ENCODE peak calls at places on chromosome 17, in eight cellular contexts. One of them, this sample, is unnamed.
A peak's percentile ranks its signal among the peaks of the same experiment; 100 is the strongest.

GRCh38 chr17:45341389-45342158 is 24.8 kb upstream of the MAP3K14 start:
- DNase-seq in AG09319: peak; percentile 85
- DNase-seq in MM.1S: no peak
- DNase-seq in prostate gland: no peak
- DNase-seq in OCI-LY7: no peak
- DNase-seq in right lobe of liver: peak; percentile 69
- DNase-seq in lower leg skin: peak; percentile 87
- DNase-seq in choroid plexus epithelial cell: peak; percentile 93
- DNase-seq in this sample: no peak

GRCh38 chr17:285751-286422 is 66.7 kb downstream of the RPH3AL start:
- DNase-seq in lower leg skin: peak; percentile 70
- DNase-seq in right lobe of liver: peak; percentile 13
- DNase-seq in MM.1S: no peak
- DNase-seq in prostate gland: no peak
- DNase-seq in OCI-LY7: no peak
- DNase-seq in choroid plexus epithelial cell: no peak
- DNase-seq in AG09319: no peak
- DNase-seq in this sample: no peak

GRCh38 chr17:5011928-5012327 is 14.2 kb downstream of the KIF1C start:
- DNase-seq in OCI-LY7: no peak
- DNase-seq in AG09319: no peak
- DNase-seq in MM.1S: no peak
- DNase-seq in lower leg skin: no peak
- DNase-seq in choroid plexus epithelial cell: peak; percentile 79
- DNase-seq in prostate gland: no peak
- DNase-seq in right lobe of liver: no peak
- DNase-seq in this sample: peak; percentile 57

GRCh38 chr17:57366558-57367351 is 110.4 kb downstream of the MSI2 start:
- DNase-seq in OCI-LY7: peak; percentile 38
- DNase-seq in AG09319: no peak
- DNase-seq in lower leg skin: no peak
- DNase-seq in choroid plexus epithelial cell: no peak
- DNase-seq in prostate gland: no peak
- DNase-seq in right lobe of liver: peak; percentile 37
- DNase-seq in MM.1S: no peak
- DNase-seq in this sample: no peak

GRCh38 chr17:65595071-65595655 is 33.7 kb upstream of the AXIN2 start:
- DNase-seq in OCI-LY7: no peak
- DNase-seq in right lobe of liver: no peak
- DNase-seq in lower leg skin: no peak
- DNase-seq in MM.1S: no peak
- DNase-seq in AG09319: no peak
- DNase-seq in prostate gland: no peak
- DNase-seq in choroid plexus epithelial cell: peak; percentile 13
- DNase-seq in this sample: no peak

GRCh38 chr17:7043544-7044268 is at the start of gene SLC16A11:
- DNase-seq in prostate gland: no peak
- DNase-seq in lower leg skin: peak; percentile 91
- DNase-seq in right lobe of liver: peak; percentile 57
- DNase-seq in MM.1S: peak; percentile 4
- DNase-seq in choroid plexus epithelial cell: peak; percentile 84
- DNase-seq in AG09319: no peak
- DNase-seq in OCI-LY7: no peak
- DNase-seq in this sample: peak; percentile 59

GRCh38 chr17:62109378-62109902 is 44.4 kb upstream of the MED13 start:
- DNase-seq in AG09319: peak; percentile 56
- DNase-seq in MM.1S: peak; percentile 92
- DNase-seq in right lobe of liver: peak; percentile 78
- DNase-seq in OCI-LY7: peak; percentile 72
- DNase-seq in prostate gland: no peak
- DNase-seq in lower leg skin: peak; percentile 25
- DNase-seq in choroid plexus epithelial cell: peak; percentile 86
- DNase-seq in this sample: peak; percentile 80

GRCh38 chr17:31371511-31372097 is 19.9 kb upstream of the RAB11FIP4 start:
- DNase-seq in lower leg skin: no peak
- DNase-seq in right lobe of liver: no peak
- DNase-seq in prostate gland: no peak
- DNase-seq in choroid plexus epithelial cell: peak; percentile 83
- DNase-seq in OCI-LY7: no peak
- DNase-seq in AG09319: no peak
- DNase-seq in MM.1S: peak; percentile 72
- DNase-seq in this sample: no peak

GRCh38 chr17:50219939-50220465 is 18.6 kb upstream of the COL1A1 start:
- DNase-seq in choroid plexus epithelial cell: peak; percentile 85
- DNase-seq in prostate gland: no peak
- DNase-seq in lower leg skin: no peak
- DNase-seq in MM.1S: no peak
- DNase-seq in right lobe of liver: no peak
- DNase-seq in OCI-LY7: no peak
- DNase-seq in AG09319: no peak
- DNase-seq in this sample: no peak

GRCh38 chr17:57517216-57517518 is 227.9 kb downstream of the CCDC182 start:
- DNase-seq in MM.1S: no peak
- DNase-seq in right lobe of liver: no peak
- DNase-seq in OCI-LY7: no peak
- DNase-seq in AG09319: no peak
- DNase-seq in lower leg skin: no peak
- DNase-seq in choroid plexus epithelial cell: no peak
- DNase-seq in prostate gland: no peak
- DNase-seq in this sample: no peak

GRCh38 chr17:2195729-2196128 is 107.9 kb downstream of the SMG6 start:
- DNase-seq in MM.1S: no peak
- DNase-seq in choroid plexus epithelial cell: no peak
- DNase-seq in OCI-LY7: no peak
- DNase-seq in right lobe of liver: no peak
- DNase-seq in prostate gland: no peak
- DNase-seq in AG09319: no peak
- DNase-seq in lower leg skin: no peak
- DNase-seq in this sample: peak; percentile 81

GRCh38 chr17:32569171-32570080 is 82.6 kb downstream of the CDK5R1 start:
- DNase-seq in lower leg skin: no peak
- DNase-seq in prostate gland: no peak
- DNase-seq in AG09319: no peak
- DNase-seq in OCI-LY7: no peak
- DNase-seq in choroid plexus epithelial cell: no peak
- DNase-seq in MM.1S: no peak
- DNase-seq in right lobe of liver: no peak
- DNase-seq in this sample: peak; percentile 18

GRCh38 chr17:1588781-1589585 is 26.4 kb upstream of the PITPNA start:
- DNase-seq in OCI-LY7: no peak
- DNase-seq in AG09319: no peak
- DNase-seq in right lobe of liver: peak; percentile 34
- DNase-seq in prostate gland: no peak
- DNase-seq in MM.1S: no peak
- DNase-seq in lower leg skin: no peak
- DNase-seq in choroid plexus epithelial cell: peak; percentile 82
- DNase-seq in this sample: no peak

GRCh38 chr17:246851-247421 is 65.5 kb upstream of the DOC2B start:
- DNase-seq in prostate gland: no peak
- DNase-seq in OCI-LY7: no peak
- DNase-seq in right lobe of liver: no peak
- DNase-seq in MM.1S: no peak
- DNase-seq in AG09319: no peak
- DNase-seq in lower leg skin: peak; percentile 68
- DNase-seq in choroid plexus epithelial cell: no peak
- DNase-seq in this sample: no peak

GRCh38 chr17:4533522-4534502 is 21.4 kb downstream of the MYBBP1A start:
- DNase-seq in prostate gland: no peak
- DNase-seq in AG09319: no peak
- DNase-seq in lower leg skin: no peak
- DNase-seq in choroid plexus epithelial cell: no peak
- DNase-seq in OCI-LY7: no peak
- DNase-seq in MM.1S: no peak
- DNase-seq in right lobe of liver: peak; percentile 65
- DNase-seq in this sample: peak; percentile 18

GRCh38 chr17:45225964-45226530 is 4.4 kb downstream of the FMNL1 start:
- DNase-seq in prostate gland: no peak
- DNase-seq in right lobe of liver: peak; percentile 81
- DNase-seq in choroid plexus epithelial cell: peak; percentile 35
- DNase-seq in lower leg skin: peak; percentile 95
- DNase-seq in OCI-LY7: peak; percentile 98
- DNase-seq in AG09319: no peak
- DNase-seq in MM.1S: peak; percentile 96
- DNase-seq in this sample: peak; percentile 99

DNA sequence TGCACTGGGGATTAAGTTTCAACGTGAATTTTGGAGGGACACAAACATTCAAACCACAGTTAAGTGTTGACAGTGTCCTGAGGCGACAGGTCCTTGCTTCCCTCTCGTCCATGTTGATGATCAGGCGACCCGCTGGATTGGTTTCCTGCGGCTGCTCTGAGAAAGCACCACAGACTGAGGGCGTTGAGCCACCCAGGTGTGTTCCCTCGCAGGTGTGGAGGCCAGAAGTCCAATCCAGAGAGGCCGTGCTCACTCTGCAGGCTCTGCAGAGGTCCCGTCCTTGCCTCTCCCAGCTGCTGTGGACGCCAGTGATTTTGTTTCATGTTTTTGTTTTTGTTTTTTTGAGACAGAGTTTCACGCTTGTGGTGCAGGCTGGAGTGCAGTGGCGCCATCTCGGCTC is 22.4 kb upstream of the CBX2 start:
- DNase-seq in MM.1S: no peak
- DNase-seq in prostate gland: no peak
- DNase-seq in lower leg skin: no peak
- DNase-seq in right lobe of liver: no peak
- DNase-seq in choroid plexus epithelial cell: no peak
- DNase-seq in OCI-LY7: no peak
- DNase-seq in AG09319: no peak
- DNase-seq in this sample: no peak
- TF ChIP-seq CTCF in MM.1S: no peak
- TF ChIP-seq CTCF in prostate gland: no peak
- TF ChIP-seq CTCF in lower leg skin: no peak
- TF ChIP-seq CTCF in right lobe of liver: no peak
- TF ChIP-seq CTCF in choroid plexus epithelial cell: no peak
- TF ChIP-seq CTCF in OCI-LY7: no peak
- TF ChIP-seq CTCF in AG09319: no peak
- TF ChIP-seq CTCF in this sample: no peak

GRCh38 chr17:73423159-73423715 is 111.4 kb upstream of the CDC42EP4 start:
- DNase-seq in OCI-LY7: no peak
- DNase-seq in right lobe of liver: no peak
- DNase-seq in prostate gland: no peak
- DNase-seq in choroid plexus epithelial cell: no peak
- DNase-seq in AG09319: no peak
- DNase-seq in MM.1S: no peak
- DNase-seq in lower leg skin: no peak
- DNase-seq in this sample: no peak

GRCh38 chr17:73419051-73419450 is 107.2 kb upstream of the CDC42EP4 start:
- DNase-seq in prostate gland: no peak
- DNase-seq in OCI-LY7: no peak
- DNase-seq in MM.1S: no peak
- DNase-seq in AG09319: no peak
- DNase-seq in choroid plexus epithelial cell: no peak
- DNase-seq in right lobe of liver: no peak
- DNase-seq in lower leg skin: no peak
- DNase-seq in this sample: no peak

GRCh38 chr17:73419896-73420295 is 108.1 kb upstream of the CDC42EP4 start:
- DNase-seq in MM.1S: no peak
- DNase-seq in choroid plexus epithelial cell: no peak
- DNase-seq in lower leg skin: no peak
- DNase-seq in OCI-LY7: no peak
- DNase-seq in right lobe of liver: no peak
- DNase-seq in AG09319: no peak
- DNase-seq in prostate gland: no peak
- DNase-seq in this sample: no peak

GRCh38 chr17:73422121-73422520 is 110.3 kb upstream of the CDC42EP4 start:
- DNase-seq in OCI-LY7: no peak
- DNase-seq in lower leg skin: no peak
- DNase-seq in AG09319: no peak
- DNase-seq in right lobe of liver: no peak
- DNase-seq in MM.1S: no peak
- DNase-seq in prostate gland: no peak
- DNase-seq in choroid plexus epithelial cell: no peak
- DNase-seq in this sample: no peak

DNA sequence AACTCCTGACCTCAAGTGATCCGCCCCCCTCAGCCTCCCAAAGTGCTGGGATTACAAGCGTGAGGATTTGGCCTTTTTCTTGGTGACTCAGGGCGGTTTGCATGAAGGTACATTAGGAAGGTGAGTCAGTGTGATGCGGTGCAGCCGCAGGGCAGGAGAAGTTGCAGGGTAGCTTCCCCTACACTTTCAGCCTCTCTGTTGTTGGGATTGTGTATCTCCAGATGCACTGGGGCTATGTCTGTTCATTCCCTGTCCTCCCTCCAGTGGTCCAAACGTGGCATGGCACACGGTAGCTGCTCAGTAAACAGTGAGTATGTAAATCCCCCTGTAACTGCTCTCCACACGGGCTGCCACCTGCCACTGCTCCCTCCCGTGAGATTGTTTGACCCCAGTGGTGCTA is 109.1 kb upstream of the CDC42EP4 start:
- DNase-seq in prostate gland: no peak
- DNase-seq in OCI-LY7: peak; percentile 34
- DNase-seq in AG09319: no peak
- DNase-seq in choroid plexus epithelial cell: peak; percentile 56
- DNase-seq in right lobe of liver: no peak
- DNase-seq in lower leg skin: no peak
- DNase-seq in MM.1S: no peak
- DNase-seq in this sample: no peak
- TF ChIP-seq CTCF in prostate gland: no peak
- TF ChIP-seq CTCF in OCI-LY7: peak; percentile 42
- TF ChIP-seq CTCF in AG09319: no peak
- TF ChIP-seq CTCF in choroid plexus epithelial cell: peak; percentile 64
- TF ChIP-seq CTCF in right lobe of liver: no peak
- TF ChIP-seq CTCF in lower leg skin: no peak
- TF ChIP-seq CTCF in MM.1S: no peak
- TF ChIP-seq CTCF in this sample: no peak

DNA sequence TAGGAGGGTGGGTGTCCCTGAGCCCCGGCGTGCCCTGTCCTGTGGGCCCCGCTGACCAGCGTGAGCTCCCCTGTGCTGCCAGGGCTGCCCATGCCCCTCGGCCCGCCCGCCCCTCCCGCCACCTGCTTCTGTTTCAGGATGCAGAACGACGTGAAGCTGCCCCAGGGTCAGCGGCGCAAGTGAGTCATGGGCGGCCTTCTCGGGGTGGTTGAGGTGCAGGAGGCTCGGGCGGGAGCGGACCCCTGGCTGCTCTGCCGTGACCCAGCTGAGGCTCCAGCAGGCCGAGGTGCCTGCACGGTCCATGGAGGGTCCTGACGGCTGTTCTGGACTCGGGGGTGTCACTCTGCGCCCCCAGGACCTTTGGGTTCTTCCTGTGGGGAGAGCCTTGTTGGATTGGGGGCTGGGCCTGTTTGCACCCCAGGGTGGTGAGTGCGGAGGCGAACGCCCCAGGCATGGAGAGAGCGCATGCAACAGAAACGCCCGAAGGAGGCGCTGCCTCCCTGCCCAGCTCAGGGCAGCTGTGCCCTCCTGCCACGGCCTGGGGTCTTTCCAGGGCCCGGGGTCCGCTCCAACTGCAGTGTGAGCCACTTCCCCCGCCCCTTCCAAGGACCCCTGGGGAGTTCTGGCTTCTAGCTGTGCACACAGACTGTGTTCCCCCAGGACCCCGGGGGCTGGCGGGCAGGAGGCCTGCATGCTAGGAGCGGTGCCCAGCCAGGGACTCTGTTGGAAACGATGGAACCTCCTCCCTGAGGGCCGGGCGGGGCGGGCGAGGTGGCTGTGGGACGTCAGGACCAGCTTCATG is 4.0 kb downstream of the SLC25A10 start:
- DNase-seq in MM.1S: no peak
- DNase-seq in lower leg skin: no peak
- DNase-seq in OCI-LY7: no peak
- DNase-seq in right lobe of liver: no peak
- DNase-seq in choroid plexus epithelial cell: no peak
- DNase-seq in AG09319: no peak
- DNase-seq in prostate gland: no peak
- DNase-seq in this sample: no peak
- TF ChIP-seq CTCF in MM.1S: no peak
- TF ChIP-seq CTCF in lower leg skin: no peak
- TF ChIP-seq CTCF in OCI-LY7: no peak
- TF ChIP-seq CTCF in right lobe of liver: no peak
- TF ChIP-seq CTCF in choroid plexus epithelial cell: no peak
- TF ChIP-seq CTCF in AG09319: no peak
- TF ChIP-seq CTCF in prostate gland: no peak
- TF ChIP-seq CTCF in this sample: no peak

GRCh38 chr17:28745052-28745776 is 1.4 kb downstream of the TRAF4 start:
- DNase-seq in MM.1S: peak; percentile 59
- DNase-seq in AG09319: no peak
- DNase-seq in lower leg skin: no peak
- DNase-seq in choroid plexus epithelial cell: peak; percentile 76
- DNase-seq in OCI-LY7: peak; percentile 71
- DNase-seq in right lobe of liver: peak; percentile 54
- DNase-seq in prostate gland: peak; percentile 78
- DNase-seq in this sample: peak; percentile 57
- TF ChIP-seq CTCF in MM.1S: no peak
- TF ChIP-seq CTCF in AG09319: no peak
- TF ChIP-seq CTCF in lower leg skin: no peak
- TF ChIP-seq CTCF in choroid plexus epithelial cell: peak; percentile 6
- TF ChIP-seq CTCF in OCI-LY7: no peak
- TF ChIP-seq CTCF in right lobe of liver: no peak
- TF ChIP-seq CTCF in prostate gland: no peak
- TF ChIP-seq CTCF in this sample: no peak